ENCODE peak calls at places on chromosomes 12 and 14, in eight cellular contexts. One of them, this sample, is unnamed.
A peak's percentile ranks its signal among the peaks of the same experiment; 100 is the strongest.

GRCh38 chr14:88005050-88005481 is at the start of gene GPR65:
- DNase-seq in uterus: no peak
- DNase-seq in CD4-positive, alpha-beta memory T cell: peak; percentile 78
- DNase-seq in A549: no peak
- DNase-seq in CD4-positive, alpha-beta T cell: peak; percentile 15
- DNase-seq in substantia nigra: no peak
- DNase-seq in CD8-positive, alpha-beta T cell: no peak
- DNase-seq in lung: no peak
- DNase-seq in this sample: no peak

GRCh38 chr12:106243620-106244019 is 4.2 kb downstream of the CKAP4 start:
- DNase-seq in uterus: no peak
- DNase-seq in CD4-positive, alpha-beta memory T cell: no peak
- DNase-seq in A549: no peak
- DNase-seq in CD4-positive, alpha-beta T cell: no peak
- DNase-seq in substantia nigra: no peak
- DNase-seq in CD8-positive, alpha-beta T cell: no peak
- DNase-seq in lung: no peak
- DNase-seq in this sample: no peak

GRCh38 chr14:29215853-29216252 is 449.3 kb downstream of the FOXG1 start:
- DNase-seq in uterus: no peak
- DNase-seq in CD4-positive, alpha-beta memory T cell: no peak
- DNase-seq in A549: no peak
- DNase-seq in CD4-positive, alpha-beta T cell: no peak
- DNase-seq in substantia nigra: no peak
- DNase-seq in CD8-positive, alpha-beta T cell: no peak
- DNase-seq in lung: no peak
- DNase-seq in this sample: no peak

GRCh38 chr12:111362687-111363475 is 6.0 kb downstream of the PHETA1 start:
- DNase-seq in uterus: no peak
- DNase-seq in CD4-positive, alpha-beta memory T cell: no peak
- DNase-seq in A549: no peak
- DNase-seq in CD4-positive, alpha-beta T cell: no peak
- DNase-seq in substantia nigra: no peak
- DNase-seq in CD8-positive, alpha-beta T cell: no peak
- DNase-seq in lung: no peak
- DNase-seq in this sample: no peak

GRCh38 chr14:94893411-94894160 is 123.7 kb upstream of the GSC start:
- DNase-seq in uterus: no peak
- DNase-seq in CD4-positive, alpha-beta memory T cell: no peak
- DNase-seq in A549: no peak
- DNase-seq in CD4-positive, alpha-beta T cell: no peak
- DNase-seq in substantia nigra: no peak
- DNase-seq in CD8-positive, alpha-beta T cell: no peak
- DNase-seq in lung: no peak
- DNase-seq in this sample: no peak

GRCh38 chr12:22626429-22626828 is 1.5 kb downstream of the ETNK1 start:
- DNase-seq in uterus: no peak
- DNase-seq in CD4-positive, alpha-beta memory T cell: peak; percentile 17
- DNase-seq in A549: no peak
- DNase-seq in CD4-positive, alpha-beta T cell: no peak
- DNase-seq in substantia nigra: no peak
- DNase-seq in CD8-positive, alpha-beta T cell: no peak
- DNase-seq in lung: no peak
- DNase-seq in this sample: no peak

GRCh38 chr14:39266589-39266870 is 32.8 kb downstream of the MIA2 start:
- DNase-seq in uterus: peak; percentile 62
- DNase-seq in CD4-positive, alpha-beta memory T cell: no peak
- DNase-seq in A549: peak; percentile 70
- DNase-seq in CD4-positive, alpha-beta T cell: peak; percentile 9
- DNase-seq in substantia nigra: peak; percentile 59
- DNase-seq in CD8-positive, alpha-beta T cell: peak; percentile 31
- DNase-seq in lung: peak; percentile 67
- DNase-seq in this sample: no peak

GRCh38 chr12:91774471-91774921 is 371.1 kb downstream of the BTG1 start:
- DNase-seq in uterus: no peak
- DNase-seq in CD4-positive, alpha-beta memory T cell: no peak
- DNase-seq in A549: peak; percentile 10
- DNase-seq in CD4-positive, alpha-beta T cell: no peak
- DNase-seq in substantia nigra: no peak
- DNase-seq in CD8-positive, alpha-beta T cell: no peak
- DNase-seq in lung: no peak
- DNase-seq in this sample: no peak

GRCh38 chr14:65336191-65336591 is 76.3 kb upstream of the FUT8 start:
- DNase-seq in uterus: no peak
- DNase-seq in CD4-positive, alpha-beta memory T cell: no peak
- DNase-seq in A549: no peak
- DNase-seq in CD4-positive, alpha-beta T cell: no peak
- DNase-seq in substantia nigra: no peak
- DNase-seq in CD8-positive, alpha-beta T cell: peak; percentile 17
- DNase-seq in lung: no peak
- DNase-seq in this sample: no peak

GRCh38 chr14:77790566-77791224 is 9.2 kb upstream of the ADCK1 start:
- DNase-seq in uterus: no peak
- DNase-seq in CD4-positive, alpha-beta memory T cell: no peak
- DNase-seq in A549: no peak
- DNase-seq in CD4-positive, alpha-beta T cell: no peak
- DNase-seq in substantia nigra: no peak
- DNase-seq in CD8-positive, alpha-beta T cell: no peak
- DNase-seq in lung: no peak
- DNase-seq in this sample: no peak

GRCh38 chr12:47080725-47081502 is 1.2 kb upstream of the AMIGO2 start:
- DNase-seq in uterus: peak; percentile 56
- DNase-seq in CD4-positive, alpha-beta memory T cell: peak; percentile 55
- DNase-seq in A549: peak; percentile 93
- DNase-seq in CD4-positive, alpha-beta T cell: no peak
- DNase-seq in substantia nigra: no peak
- DNase-seq in CD8-positive, alpha-beta T cell: no peak
- DNase-seq in lung: peak; percentile 56
- DNase-seq in this sample: no peak

GRCh38 chr12:77231548-77231947 is 166.2 kb upstream of the E2F7 start:
- DNase-seq in uterus: peak; percentile 76
- DNase-seq in CD4-positive, alpha-beta memory T cell: no peak
- DNase-seq in A549: no peak
- DNase-seq in CD4-positive, alpha-beta T cell: no peak
- DNase-seq in substantia nigra: no peak
- DNase-seq in CD8-positive, alpha-beta T cell: no peak
- DNase-seq in lung: peak; percentile 55
- DNase-seq in this sample: no peak

GRCh38 chr12:66269757-66270383 is 32.4 kb upstream of the HELB start:
- DNase-seq in uterus: no peak
- DNase-seq in CD4-positive, alpha-beta memory T cell: peak; percentile 56
- DNase-seq in A549: peak; percentile 53
- DNase-seq in CD4-positive, alpha-beta T cell: no peak
- DNase-seq in substantia nigra: no peak
- DNase-seq in CD8-positive, alpha-beta T cell: no peak
- DNase-seq in lung: no peak
- DNase-seq in this sample: no peak

GRCh38 chr14:88791629-88792571 is 853 bp downstream of the EML5 start:
- DNase-seq in uterus: peak; percentile 22
- DNase-seq in CD4-positive, alpha-beta memory T cell: no peak
- DNase-seq in A549: peak; percentile 5
- DNase-seq in CD4-positive, alpha-beta T cell: peak; percentile 4
- DNase-seq in substantia nigra: no peak
- DNase-seq in CD8-positive, alpha-beta T cell: no peak
- DNase-seq in lung: peak; percentile 29
- DNase-seq in this sample: no peak

GRCh38 chr12:110046451-110047187 is 1.7 kb downstream of the C12orf76 start:
- DNase-seq in uterus: no peak
- DNase-seq in CD4-positive, alpha-beta memory T cell: no peak
- DNase-seq in A549: no peak
- DNase-seq in CD4-positive, alpha-beta T cell: no peak
- DNase-seq in substantia nigra: no peak
- DNase-seq in CD8-positive, alpha-beta T cell: no peak
- DNase-seq in lung: no peak
- DNase-seq in this sample: no peak

GRCh38 chr14:61430066-61430757 is 108.8 kb downstream of the PRKCH start:
- DNase-seq in uterus: no peak
- DNase-seq in CD4-positive, alpha-beta memory T cell: no peak
- DNase-seq in A549: no peak
- DNase-seq in CD4-positive, alpha-beta T cell: no peak
- DNase-seq in substantia nigra: no peak
- DNase-seq in CD8-positive, alpha-beta T cell: no peak
- DNase-seq in lung: no peak
- DNase-seq in this sample: no peak

GRCh38 chr12:124036117-124037109 is 63.4 kb downstream of the ZNF664 start:
- DNase-seq in uterus: peak; percentile 61
- DNase-seq in CD4-positive, alpha-beta memory T cell: peak; percentile 35
- DNase-seq in A549: peak; percentile 33
- DNase-seq in CD4-positive, alpha-beta T cell: peak; percentile 26
- DNase-seq in substantia nigra: no peak
- DNase-seq in CD8-positive, alpha-beta T cell: peak; percentile 20
- DNase-seq in lung: no peak
- DNase-seq in this sample: peak; percentile 25

GRCh38 chr14:36952702-36953101 is 219.7 kb downstream of the SLC25A21 start:
- DNase-seq in uterus: no peak
- DNase-seq in CD4-positive, alpha-beta memory T cell: no peak
- DNase-seq in A549: peak; percentile 64
- DNase-seq in CD4-positive, alpha-beta T cell: no peak
- DNase-seq in substantia nigra: no peak
- DNase-seq in CD8-positive, alpha-beta T cell: no peak
- DNase-seq in lung: no peak
- DNase-seq in this sample: no peak

GRCh38 chr14:34257505-34257904 is 204.5 kb downstream of the SPTSSA start:
- DNase-seq in uterus: no peak
- DNase-seq in CD4-positive, alpha-beta memory T cell: no peak
- DNase-seq in A549: no peak
- DNase-seq in CD4-positive, alpha-beta T cell: no peak
- DNase-seq in substantia nigra: no peak
- DNase-seq in CD8-positive, alpha-beta T cell: no peak
- DNase-seq in lung: no peak
- DNase-seq in this sample: no peak

DNA sequence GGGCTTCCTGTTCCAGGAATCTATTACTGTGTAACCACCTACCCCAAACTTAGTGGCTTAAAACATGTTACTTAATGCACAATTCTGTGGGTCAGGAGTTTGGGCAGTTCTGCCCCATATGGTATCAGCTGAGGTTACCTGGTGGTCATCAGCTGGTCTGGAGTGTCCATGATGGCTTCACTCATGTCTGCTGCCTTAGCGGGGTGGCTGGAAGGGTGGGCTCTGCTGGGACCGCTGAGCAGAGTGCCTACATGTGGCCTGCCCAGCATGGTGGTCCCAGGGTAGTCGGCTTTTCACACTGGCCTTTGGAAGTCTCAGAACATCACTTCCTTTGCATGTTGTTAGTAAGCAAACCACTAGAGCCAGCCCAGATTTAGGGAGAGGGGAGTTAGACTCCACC is 53.9 kb downstream of the PELI2 start:
- DNase-seq in uterus: no peak
- DNase-seq in CD4-positive, alpha-beta memory T cell: no peak
- DNase-seq in A549: no peak
- DNase-seq in CD4-positive, alpha-beta T cell: no peak
- DNase-seq in substantia nigra: no peak
- DNase-seq in CD8-positive, alpha-beta T cell: no peak
- DNase-seq in lung: no peak
- DNase-seq in this sample: no peak
- H3K27ac ChIP-seq in uterus: peak overlapping the region; percentile 46
- H3K27ac ChIP-seq in CD4-positive, alpha-beta memory T cell: no peak overlapping the region
- H3K27ac ChIP-seq in A549: no peak overlapping the region
- H3K27ac ChIP-seq in CD4-positive, alpha-beta T cell: no peak overlapping the region
- H3K27ac ChIP-seq in substantia nigra: no peak overlapping the region
- H3K27ac ChIP-seq in CD8-positive, alpha-beta T cell: no peak overlapping the region
- H3K27ac ChIP-seq in lung: no peak overlapping the region
- H3K27ac ChIP-seq in this sample: no peak overlapping the region

DNA sequence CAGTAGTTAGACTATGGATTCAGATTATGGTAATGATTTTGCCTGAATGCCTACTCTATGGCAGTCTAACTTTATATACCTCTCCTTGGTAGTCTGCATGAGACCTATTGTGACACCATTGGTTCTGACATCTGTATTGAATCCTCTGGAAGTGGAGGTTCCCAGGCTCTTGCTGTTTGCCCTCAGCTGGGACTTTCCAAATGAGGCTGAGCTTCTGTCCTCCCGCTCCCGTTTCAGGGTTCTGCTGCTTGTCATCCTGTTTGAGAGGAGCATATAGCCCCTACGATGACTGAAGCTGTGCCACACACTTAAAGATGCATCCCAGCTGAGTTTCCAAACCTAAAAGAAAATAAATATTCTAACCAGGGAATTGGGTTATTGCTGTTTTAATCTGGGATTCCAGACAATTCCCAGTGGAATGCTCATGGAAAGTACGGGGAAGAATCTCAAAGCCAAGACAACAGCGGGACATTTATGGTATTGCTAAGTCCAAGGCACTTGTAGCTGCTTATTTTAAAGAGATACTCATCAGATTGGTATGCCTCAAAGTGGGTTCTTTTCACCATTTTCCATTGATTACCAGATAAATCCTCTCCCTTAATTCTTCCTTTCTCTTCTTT is 105.9 kb downstream of the ETV6 start:
- DNase-seq in uterus: no peak
- DNase-seq in CD4-positive, alpha-beta memory T cell: no peak
- DNase-seq in A549: no peak
- DNase-seq in CD4-positive, alpha-beta T cell: no peak
- DNase-seq in substantia nigra: no peak
- DNase-seq in CD8-positive, alpha-beta T cell: no peak
- DNase-seq in lung: no peak
- DNase-seq in this sample: no peak
- H3K27ac ChIP-seq in uterus: peak overlapping the region; percentile 88
- H3K27ac ChIP-seq in CD4-positive, alpha-beta memory T cell: no peak overlapping the region
- H3K27ac ChIP-seq in A549: no peak overlapping the region
- H3K27ac ChIP-seq in CD4-positive, alpha-beta T cell: no peak overlapping the region
- H3K27ac ChIP-seq in substantia nigra: no peak overlapping the region
- H3K27ac ChIP-seq in CD8-positive, alpha-beta T cell: no peak overlapping the region
- H3K27ac ChIP-seq in lung: peak overlapping the region; percentile 69
- H3K27ac ChIP-seq in this sample: no peak overlapping the region

DNA sequence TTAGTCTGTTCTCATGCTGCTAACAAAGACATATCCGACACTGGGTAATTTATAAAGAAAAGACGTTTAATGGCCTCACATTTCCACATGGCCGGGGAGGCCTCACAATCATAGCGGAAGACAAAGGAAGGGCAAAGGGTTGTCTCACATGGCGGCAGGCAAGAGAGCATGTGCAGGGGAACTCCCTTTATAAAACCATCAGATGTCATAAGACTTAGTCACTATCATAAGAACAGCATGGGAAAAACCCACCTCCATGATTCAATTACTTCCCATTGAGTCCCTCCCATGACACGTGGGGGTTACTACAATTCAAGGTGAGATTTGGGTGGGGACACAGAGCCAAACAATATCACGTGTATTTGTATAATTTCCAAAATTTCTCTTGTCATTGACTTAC is 5.5 kb upstream of the LMNTD1 start:
- DNase-seq in uterus: no peak
- DNase-seq in CD4-positive, alpha-beta memory T cell: no peak
- DNase-seq in A549: peak; percentile 4
- DNase-seq in CD4-positive, alpha-beta T cell: no peak
- DNase-seq in substantia nigra: no peak
- DNase-seq in CD8-positive, alpha-beta T cell: no peak
- DNase-seq in lung: no peak
- DNase-seq in this sample: no peak
- H3K27ac ChIP-seq in uterus: no peak overlapping the region
- H3K27ac ChIP-seq in CD4-positive, alpha-beta memory T cell: no peak overlapping the region
- H3K27ac ChIP-seq in A549: no peak overlapping the region
- H3K27ac ChIP-seq in CD4-positive, alpha-beta T cell: no peak overlapping the region
- H3K27ac ChIP-seq in substantia nigra: no peak overlapping the region
- H3K27ac ChIP-seq in CD8-positive, alpha-beta T cell: no peak overlapping the region
- H3K27ac ChIP-seq in lung: no peak overlapping the region
- H3K27ac ChIP-seq in this sample: no peak overlapping the region

GRCh38 chr12:24394246-24394645 is 444.8 kb upstream of the SOX5 start:
- DNase-seq in uterus: no peak
- DNase-seq in CD4-positive, alpha-beta memory T cell: no peak
- DNase-seq in A549: no peak
- DNase-seq in CD4-positive, alpha-beta T cell: no peak
- DNase-seq in substantia nigra: no peak
- DNase-seq in CD8-positive, alpha-beta T cell: no peak
- DNase-seq in lung: no peak
- DNase-seq in this sample: no peak
- H3K27ac ChIP-seq in uterus: no peak overlapping the region
- H3K27ac ChIP-seq in CD4-positive, alpha-beta memory T cell: no peak overlapping the region
- H3K27ac ChIP-seq in A549: no peak overlapping the region
- H3K27ac ChIP-seq in CD4-positive, alpha-beta T cell: no peak overlapping the region
- H3K27ac ChIP-seq in substantia nigra: no peak overlapping the region
- H3K27ac ChIP-seq in CD8-positive, alpha-beta T cell: no peak overlapping the region
- H3K27ac ChIP-seq in lung: no peak overlapping the region
- H3K27ac ChIP-seq in this sample: no peak overlapping the region